ENCODE peak calls at places on chromosomes 3 and 15, in eight cellular contexts. L is colonic mucosa; Z is HCT116; I is CD8-positive, alpha-beta memory T cell; D is psoas muscle; E is RWPE1; M is brain microvascular endothelial cell; T is CD8-positive, alpha-beta T cell. X is an unnamed sample.

GRCh38 chr3:186021673-186022362 is 84.0 kb upstream of the TRA2B start:
- DNase-seq in M (peak), L (no peak), E (peak), D (peak), Z (no peak), T (no peak), I (no peak), X (no peak)

GRCh38 chr15:50067254-50067653 is 51.8 kb downstream of the ATP8B4 start:
- DNase-seq in T (no peak), D (no peak), L (no peak), Z (no peak), E (no peak), I (no peak), M (no peak), X (no peak)

GRCh38 chr3:171095063-171095462 is 68.5 kb upstream of the SLC2A2 start:
- DNase-seq in E (no peak), M (no peak), L (no peak), D (no peak), I (no peak), T (no peak), Z (no peak), X (no peak)

GRCh38 chr15:65583701-65584100 is 27.2 kb downstream of the INTS14 start:
- DNase-seq in I (peak), Z (no peak), T (peak), D (no peak), E (no peak), M (peak), L (no peak), X (no peak)

GRCh38 chr15:51737538-51738305 is at the start of gene LYSMD2:
- DNase-seq in E (peak), T (peak), I (peak), L (peak), D (peak), Z (no peak), M (peak), X (peak)

GRCh38 chr15:64895285-64896065 is 16.2 kb upstream of the ANKDD1A start:
- DNase-seq in I (peak), T (peak), Z (no peak), M (peak), L (no peak), D (peak), E (no peak), X (no peak)

GRCh38 chr3:10173926-10174435 is 9.3 kb downstream of the IRAK2 start:
- DNase-seq in I (no peak), M (peak), D (peak), T (no peak), E (no peak), Z (no peak), L (no peak), X (no peak)

GRCh38 chr3:139836656-139837464 is 98.1 kb upstream of the CLSTN2 start:
- DNase-seq in E (no peak), L (no peak), D (no peak), Z (no peak), I (no peak), M (no peak), T (no peak), X (no peak)

GRCh38 chr3:170321326-170322034 is 36.0 kb upstream of the SKIL start:
- DNase-seq in L (no peak), I (no peak), Z (no peak), M (peak), D (no peak), E (no peak), T (no peak), X (no peak)

GRCh38 chr3:140344601-140345000 is 333.3 kb upstream of the TRIM42 start:
- DNase-seq in Z (no peak), M (no peak), D (no peak), T (no peak), E (no peak), L (no peak), I (no peak), X (no peak)

GRCh38 chr3:52061116-52061910 is 4.9 kb upstream of the DUSP7 start:
- DNase-seq in T (no peak), M (no peak), I (no peak), D (no peak), L (no peak), E (peak), Z (no peak), X (no peak)

GRCh38 chr3:128801779-128802369 is 75.9 kb downstream of the RAB7A start:
- DNase-seq in Z (no peak), E (no peak), I (no peak), L (no peak), M (no peak), D (peak), T (no peak), X (no peak)

GRCh38 chr3:157412323-157412845 is 24.3 kb upstream of the PTX3 start:
- DNase-seq in I (no peak), E (no peak), T (no peak), L (no peak), D (no peak), Z (no peak), M (no peak), X (no peak)

GRCh38 chr15:60758961-60759729 is 280.2 kb upstream of the ICE2 start:
- DNase-seq in I (no peak), T (no peak), L (no peak), D (no peak), Z (no peak), M (peak), E (peak), X (no peak)

GRCh38 chr3:49668414-49668797 is 5.7 kb upstream of the APEH start:
- DNase-seq in D (no peak), E (no peak), Z (no peak), M (no peak), L (no peak), T (no peak), I (no peak), X (no peak)

GRCh38 chr3:140308535-140308934 is 369.3 kb upstream of the TRIM42 start:
- DNase-seq in T (no peak), Z (no peak), M (no peak), L (no peak), D (no peak), I (no peak), E (no peak), X (no peak)

GRCh38 chr3:129182390-129183180 is 1.1 kb downstream of the CNBP start:
- DNase-seq in Z (no peak), M (no peak), E (peak), D (no peak), L (no peak), T (no peak), I (peak), X (no peak)

GRCh38 chr3:67109651-67110204 is 111.6 kb downstream of the KBTBD8 start:
- DNase-seq in L (no peak), M (peak), Z (peak), T (no peak), I (peak), E (peak), D (no peak), X (peak)
- H3K27ac ChIP-seq in L (no peak), M (no peak), Z (no peak), T (no peak), I (no peak), E (no peak), D (no peak), X (no peak)

DNA sequence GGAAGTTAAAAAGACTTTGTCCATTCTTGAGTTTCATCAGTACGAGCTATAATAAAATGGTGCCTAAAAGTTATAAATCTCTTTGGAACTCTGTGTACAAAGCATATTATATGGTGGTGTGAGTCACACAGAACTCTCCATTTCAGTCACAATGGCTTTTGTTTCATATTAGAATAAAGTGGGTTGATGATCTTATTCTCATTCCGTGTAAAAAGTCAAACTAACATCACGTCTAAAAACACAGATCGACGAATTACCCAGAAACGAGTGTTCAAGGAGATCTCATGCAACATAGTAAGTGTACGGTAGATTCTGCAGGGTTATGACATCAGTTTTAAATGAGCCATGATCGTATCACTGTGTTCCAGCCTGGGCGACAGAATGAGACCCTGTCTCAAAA is 122.4 kb downstream of the FOXP1 start:
- DNase-seq in L (no peak), Z (no peak), T (no peak), D (no peak), E (no peak), M (no peak), I (no peak), X (no peak)
- H3K27ac ChIP-seq in L (peak), Z (no peak), T (no peak), D (no peak), E (peak), M (no peak), I (no peak), X (no peak)

GRCh38 chr15:78207110-78207458 is 27.3 kb downstream of the ACSBG1 start:
- DNase-seq in D (no peak), E (no peak), Z (no peak), I (no peak), T (no peak), L (no peak), M (no peak), X (no peak)
- H3K27ac ChIP-seq in D (peak), E (no peak), Z (no peak), I (no peak), T (no peak), L (no peak), M (no peak), X (peak)

GRCh38 chr15:34329006-34329405 is 8.6 kb downstream of the SLC12A6 start:
- DNase-seq in L (no peak), D (no peak), T (no peak), Z (no peak), M (no peak), I (no peak), E (no peak), X (no peak)
- H3K27ac ChIP-seq in L (no peak), D (no peak), T (no peak), Z (no peak), M (no peak), I (no peak), E (no peak), X (no peak)

GRCh38 chr15:94231728-94232086 is 346 bp downstream of the MCTP2 start:
- DNase-seq in Z (no peak), L (peak), I (no peak), M (no peak), E (peak), D (no peak), T (no peak), X (no peak)
- H3K27ac ChIP-seq in Z (peak), L (peak), I (no peak), M (no peak), E (peak), D (no peak), T (peak), X (no peak)

GRCh38 chr3:143171141-143171651 is 51.6 kb downstream of the CHST2 start:
- DNase-seq in Z (no peak), L (no peak), D (no peak), I (peak), E (no peak), M (peak), T (no peak), X (no peak)
- H3K27ac ChIP-seq in Z (no peak), L (peak), D (no peak), I (no peak), E (no peak), M (peak), T (peak), X (no peak)

DNA sequence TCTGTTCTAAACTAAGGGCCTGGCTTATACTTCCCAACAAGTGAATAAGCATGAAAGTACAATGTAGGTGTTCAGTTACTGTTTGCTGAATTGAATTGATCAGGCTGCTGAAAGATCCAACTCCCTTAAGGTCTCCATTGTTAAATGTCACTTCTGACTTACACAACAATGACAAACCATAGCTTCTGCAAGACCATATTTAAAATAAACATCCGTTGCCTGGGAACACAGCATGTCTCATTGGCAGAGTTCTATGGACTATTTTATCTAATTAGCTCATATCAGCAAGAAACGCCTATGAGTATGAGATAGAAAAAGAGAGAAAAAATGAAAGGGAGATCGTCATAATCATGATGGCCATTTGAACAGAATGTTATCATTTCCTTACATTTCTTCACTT is 605.4 kb downstream of the FGF12 start:
- DNase-seq in D (no peak), T (no peak), E (no peak), M (no peak), I (no peak), L (no peak), Z (no peak), X (no peak)
- H3K27ac ChIP-seq in D (no peak), T (no peak), E (no peak), M (no peak), I (no peak), L (no peak), Z (no peak), X (no peak)

GRCh38 chr3:11538581-11538980 is 105.1 kb downstream of the VGLL4 start:
- DNase-seq in Z (no peak), I (no peak), E (no peak), L (no peak), T (no peak), M (no peak), D (no peak), X (no peak)
- H3K27ac ChIP-seq in Z (no peak), I (no peak), E (no peak), L (no peak), T (no peak), M (no peak), D (no peak), X (no peak)